ENCODE peak calls at places on chromosomes 16 and 17, in five cellular contexts. L, C, K, E and F are unnamed samples.

GRCh38 chr17:55717898-55718735 is 4.5 kb downstream of the TMEM100 start:
- DNase-seq in C (peak), L (peak), E (peak), K (peak), F (no peak)

GRCh38 chr16:23694707-23695373 is 16.2 kb downstream of the PLK1 start:
- DNase-seq in C (no peak), E (peak), K (peak), L (peak), F (no peak)

GRCh38 chr16:54627616-54628015 is 303.0 kb upstream of the IRX5 start:
- DNase-seq in E (no peak), C (no peak), L (no peak), K (no peak), F (no peak)

GRCh38 chr16:71882505-71883192 is 1.3 kb downstream of the ZNF821 start:
- DNase-seq in K (peak), E (peak), L (no peak), C (peak), F (peak)

GRCh38 chr16:19523559-19524355 is at the start of gene CCP110:
- DNase-seq in E (peak), K (peak), C (peak), L (peak), F (peak)

GRCh38 chr16:31131841-31132271 is 3.7 kb downstream of the PRSS8 start:
- DNase-seq in K (no peak), C (no peak), L (no peak), E (no peak), F (no peak)

GRCh38 chr16:1065466-1066128 is 7.0 kb upstream of the SSTR5 start:
- DNase-seq in L (no peak), E (no peak), C (no peak), K (no peak), F (no peak)

GRCh38 chr17:35889818-35890773 is 9.9 kb upstream of the CCL5 start:
- DNase-seq in K (no peak), L (no peak), C (no peak), E (no peak), F (no peak)

GRCh38 chr16:851209-851810 is 50.8 kb upstream of the GNG13 start:
- DNase-seq in C (no peak), K (no peak), E (no peak), L (no peak), F (no peak)

GRCh38 chr17:31085563-31085962 is 9.2 kb upstream of the NF1 start:
- DNase-seq in E (no peak), K (peak), L (no peak), C (no peak), F (no peak)

GRCh38 chr17:81261096-81261495 is 22.0 kb downstream of the NDUFAF8 start:
- DNase-seq in L (no peak), E (no peak), C (no peak), K (no peak), F (no peak)

GRCh38 chr17:39099686-39100293 is 51.6 kb downstream of the PLXDC1 start:
- DNase-seq in C (no peak), E (no peak), L (no peak), K (no peak), F (no peak)

GRCh38 chr16:54955757-54956156 is 25.1 kb downstream of the IRX5 start:
- DNase-seq in E (no peak), K (no peak), L (no peak), C (no peak), F (no peak)

GRCh38 chr17:67276075-67276474 is 31.1 kb upstream of the HELZ start:
- DNase-seq in L (peak), K (peak), C (peak), E (peak), F (no peak)

GRCh38 chr17:7046127-7046724 is 2.3 kb upstream of the SLC16A11 start:
- DNase-seq in C (peak), K (no peak), L (no peak), E (peak), F (no peak)

GRCh38 chr16:72938426-72939164 is 109.3 kb downstream of the ZFHX3 start:
- DNase-seq in K (peak), C (no peak), E (no peak), L (no peak), F (no peak)

GRCh38 chr16:73187163-73187562 is 139.2 kb upstream of the ZFHX3 start:
- DNase-seq in E (peak), C (no peak), L (no peak), K (no peak), F (no peak)

GRCh38 chr17:66953661-66954060 is 10.8 kb upstream of the CACNG4 start:
- DNase-seq in L (no peak), E (no peak), C (no peak), K (no peak), F (no peak)

GRCh38 chr17:66200685-66201092 is 8.8 kb upstream of the CEP112 start:
- DNase-seq in K (peak), E (peak), L (no peak), C (peak), F (no peak)

GRCh38 chr16:78507576-78507975 is 408.1 kb downstream of the WWOX start:
- DNase-seq in C (no peak), E (no peak), K (no peak), L (no peak), F (no peak)

GRCh38 chr17:60089097-60089844 is 10.6 kb upstream of the HEATR6 start:
- DNase-seq in K (peak), C (no peak), E (no peak), L (no peak), F (peak)

GRCh38 chr16:89922884-89923639 is at the start of gene TUBB3:
- DNase-seq in E (peak), K (peak), C (peak), L (no peak), F (no peak)

GRCh38 chr17:76051071-76051467 is 21.2 kb downstream of the SRP68 start:
- DNase-seq in E (no peak), K (no peak), L (no peak), C (no peak), F (no peak)

GRCh38 chr17:69326302-69327059 is 452 bp downstream of the ABCA5 start:
- DNase-seq in E (peak), C (no peak), K (peak), L (no peak), F (no peak)

GRCh38 chr16:11896776-11897175 is 19.0 kb downstream of the GSPT1 start:
- DNase-seq in L (no peak), C (no peak), K (no peak), E (no peak), F (no peak)

GRCh38 chr16:3019594-3020246 is 448 bp upstream of the TNFRSF12A start:
- DNase-seq in C (no peak), E (no peak), L (no peak), K (no peak), F (no peak)

GRCh38 chr17:29140631-29141483 is 39.3 kb downstream of the MYO18A start:
- DNase-seq in L (no peak), K (peak), C (no peak), E (no peak), F (no peak)

GRCh38 chr17:10318540-10318939 is 54.3 kb downstream of the MYH13 start:
- DNase-seq in C (no peak), K (no peak), E (no peak), L (no peak), F (no peak)

GRCh38 chr17:43905985-43906852 is 1.1 kb downstream of the MPP2 start:
- DNase-seq in L (no peak), C (no peak), E (peak), K (no peak), F (no peak)

GRCh38 chr17:58318627-58319180 is 9.9 kb downstream of the TSPOAP1 start:
- DNase-seq in L (no peak), E (no peak), C (no peak), K (no peak), F (no peak)

GRCh38 chr17:12900474-12900873 is 111.2 kb downstream of the ARHGAP44 start:
- DNase-seq in C (no peak), E (no peak), L (no peak), K (no peak), F (no peak)

GRCh38 chr17:53950207-53950857 is 127.6 kb downstream of the KIF2B start:
- DNase-seq in E (peak), C (no peak), K (peak), L (peak), F (no peak)

GRCh38 chr17:81057079-81057730 is 22.3 kb downstream of the BAIAP2 start:
- DNase-seq in K (peak), E (no peak), C (no peak), L (no peak), F (no peak)

GRCh38 chr17:65064452-65065019 is 8.0 kb upstream of the GNA13 start:
- DNase-seq in C (no peak), K (peak), L (no peak), E (peak), F (no peak)

GRCh38 chr16:50011707-50012106 is 13.3 kb upstream of the CNEP1R1 start:
- DNase-seq in L (no peak), K (no peak), C (no peak), E (no peak), F (no peak)
- TF ChIP-seq SRF in L (no peak), K (no peak), C (no peak), E (no peak), F (no peak)

GRCh38 chr16:48534601-48535340 is 75.2 kb downstream of the N4BP1 start:
- DNase-seq in K (no peak), E (no peak), C (no peak), L (no peak), F (no peak)
- TF ChIP-seq SRF in K (no peak), E (no peak), C (no peak), L (no peak), F (no peak)

GRCh38 chr16:4272114-4272954 is 489 bp downstream of the TFAP4 start:
- DNase-seq in C (no peak), L (no peak), K (peak), E (peak), F (no peak)
- TF ChIP-seq SRF in C (no peak), L (no peak), K (no peak), E (no peak), F (no peak)

DNA sequence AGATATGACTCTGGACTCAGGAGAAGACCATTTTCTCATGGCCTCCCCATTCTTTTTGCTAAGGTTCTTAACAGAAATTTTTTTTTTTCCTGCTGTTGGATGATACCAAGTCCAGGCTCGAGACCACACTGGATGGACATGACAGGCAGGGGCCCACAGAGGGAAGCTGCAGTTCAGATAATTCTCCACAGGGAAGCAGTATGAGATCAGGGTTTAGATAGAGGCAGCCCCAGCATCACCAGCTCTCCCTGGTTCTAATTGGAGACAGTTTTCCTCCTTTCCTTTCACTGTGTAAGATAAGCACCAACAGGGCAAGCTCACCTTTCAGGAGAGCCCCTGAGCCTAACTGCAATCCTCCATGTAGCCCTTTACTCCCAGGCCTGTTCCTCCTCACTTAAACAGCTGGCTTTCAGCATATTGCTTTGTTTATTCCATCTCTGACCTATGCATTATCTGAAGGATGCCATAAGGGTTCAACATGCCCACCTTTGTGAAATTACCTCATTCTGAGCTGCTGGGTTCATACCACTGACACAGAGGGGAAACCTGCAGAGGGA is 108.1 kb downstream of the SNX11 start:
- DNase-seq in C (peak), K (peak), E (peak), L (no peak), F (no peak)
- TF ChIP-seq SRF in C (no peak), K (no peak), E (no peak), L (no peak), F (no peak)

GRCh38 chr17:78144146-78144719 is 2.0 kb upstream of the C17orf99 start:
- DNase-seq in C (no peak), L (no peak), K (peak), E (no peak), F (no peak)

GRCh38 chr17:78141437-78142112 is 4.6 kb upstream of the C17orf99 start:
- DNase-seq in K (no peak), L (no peak), C (no peak), E (no peak), F (no peak)

GRCh38 chr17:78140169-78141051 is 5.8 kb upstream of the C17orf99 start:
- DNase-seq in L (peak), C (peak), E (peak), K (peak), F (peak)

GRCh38 chr17:78143214-78144145 is 2.7 kb upstream of the C17orf99 start:
- DNase-seq in E (no peak), L (no peak), C (no peak), K (no peak), F (no peak)

GRCh38 chr17:78142113-78142861 is 3.9 kb upstream of the C17orf99 start:
- DNase-seq in K (peak), C (peak), L (no peak), E (peak), F (no peak)
- TF ChIP-seq SRF in K (no peak), C (no peak), L (no peak), E (no peak), F (no peak)

GRCh38 chr16:24977673-24978065 is 37.5 kb downstream of the ARHGAP17 start:
- DNase-seq in E (peak), C (no peak), K (no peak), L (no peak), F (no peak)
- TF ChIP-seq SRF in E (no peak), C (no peak), K (no peak), L (no peak), F (no peak)

DNA sequence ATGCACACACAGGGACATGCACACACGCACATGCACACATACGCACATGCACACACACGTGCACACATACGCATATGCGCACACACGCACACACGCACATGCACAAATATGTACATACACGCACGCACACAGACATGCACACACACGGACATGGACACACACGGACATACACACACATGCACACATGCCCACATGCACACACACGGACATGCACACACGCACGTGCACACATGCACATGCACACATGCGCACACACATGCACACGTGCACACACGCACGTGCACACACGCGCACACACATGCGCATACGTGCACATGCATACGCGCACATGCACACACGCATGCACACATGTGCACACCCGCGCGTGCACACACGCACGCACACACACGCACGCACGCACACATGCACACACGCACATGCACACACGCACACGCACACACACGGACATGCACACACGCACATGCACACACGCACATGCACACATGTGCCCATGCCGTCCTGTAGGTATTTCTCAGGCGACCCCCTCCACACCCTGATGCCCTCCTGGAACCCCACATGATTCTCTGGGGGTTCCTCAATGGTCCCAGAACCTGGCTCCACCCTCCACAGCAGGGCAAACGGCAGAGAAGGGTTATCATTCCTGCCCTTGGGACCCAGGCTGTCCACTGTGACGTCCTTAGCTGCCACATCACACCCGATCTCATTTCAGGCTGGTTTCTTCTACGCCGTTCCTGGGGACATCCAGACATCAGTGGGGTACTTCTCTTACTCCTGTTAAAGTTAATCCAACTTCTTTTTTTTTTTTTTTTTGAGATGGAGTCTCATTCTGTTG is 9.6 kb upstream of the RBFOX3 start:
- DNase-seq in L (no peak), C (no peak), E (no peak), K (no peak), F (no peak)
- TF ChIP-seq SRF in L (no peak), C (no peak), E (no peak), K (no peak), F (no peak)

GRCh38 chr17:18039535-18040286 is 503 bp downstream of the GID4 start:
- DNase-seq in C (no peak), K (peak), L (no peak), E (no peak), F (no peak)
- TF ChIP-seq SRF in C (no peak), K (no peak), L (no peak), E (no peak), F (no peak)

GRCh38 chr17:8075574-8076342 is 11.8 kb downstream of the ALOX12B start:
- DNase-seq in C (no peak), E (no peak), K (no peak), L (no peak), F (no peak)
- TF ChIP-seq SRF in C (no peak), E (no peak), K (no peak), L (no peak), F (no peak)